ENCODE peak calls at places on chromosomes 5 and 9, in nine cellular contexts. H is endothelial cell, S is GM10248, J is A549, B is B cell, K is Calu3, Q is choroid plexus epithelial cell, O is NB4, R is MCF 10A. D is an unnamed sample.

GRCh38 chr9:14159440-14160222 is 154.3 kb downstream of the NFIB start:
- DNase-seq in S (no peak), Q (peak), H (no peak), R (no peak), J (no peak), K (no peak), O (no peak), B (no peak), D (no peak)

GRCh38 chr9:36207546-36208012 is 16.9 kb downstream of the CLTA start:
- DNase-seq in O (peak), Q (peak), H (no peak), K (no peak), J (no peak), S (no peak), R (no peak), B (no peak), D (no peak)

GRCh38 chr5:132829742-132830435 is 558 bp downstream of the SHROOM1 start:
- DNase-seq in J (peak), Q (peak), H (peak), K (peak), S (peak), R (peak), O (peak), B (peak), D (peak)

GRCh38 chr5:146009020-146009419 is 72.6 kb downstream of the SH3RF2 start:
- DNase-seq in H (no peak), B (no peak), R (no peak), Q (no peak), O (no peak), J (no peak), K (no peak), S (no peak), D (no peak)

GRCh38 chr5:73339165-73339564 is 109.4 kb downstream of the FOXD1 start:
- DNase-seq in O (no peak), B (no peak), Q (no peak), J (no peak), K (no peak), S (no peak), H (no peak), R (no peak), D (no peak)

GRCh38 chr5:175181331-175181730 is 262.7 kb downstream of the DRD1 start:
- DNase-seq in S (no peak), K (no peak), B (no peak), O (no peak), J (no peak), H (no peak), R (no peak), Q (no peak), D (no peak)

GRCh38 chr9:93684806-93685553 is 108.6 kb downstream of the PHF2 start:
- DNase-seq in O (peak), H (no peak), S (peak), Q (peak), J (no peak), R (no peak), K (no peak), B (no peak), D (no peak)

GRCh38 chr9:96148634-96149138 is 153.3 kb downstream of the HSD17B3 start:
- DNase-seq in Q (no peak), S (no peak), K (no peak), J (no peak), R (no peak), H (no peak), O (no peak), B (no peak), D (no peak)

GRCh38 chr5:74875994-74876791 is 10.0 kb upstream of the FAM169A start:
- DNase-seq in Q (no peak), S (no peak), R (no peak), H (no peak), J (no peak), K (no peak), O (no peak), B (no peak), D (no peak)

GRCh38 chr9:132994410-132995120 is 16.1 kb downstream of the GFI1B start:
- DNase-seq in H (no peak), R (peak), S (peak), B (no peak), K (peak), J (no peak), Q (peak), O (peak), D (no peak)

GRCh38 chr5:122192883-122193496 is 63.6 kb downstream of the ZNF474 start:
- DNase-seq in R (peak), H (peak), S (peak), Q (peak), K (peak), O (peak), J (peak), B (no peak), D (peak)

GRCh38 chr5:134477462-134478245 is 47.8 kb upstream of the JADE2 start:
- DNase-seq in R (peak), Q (peak), S (no peak), J (no peak), O (no peak), B (no peak), K (peak), H (no peak), D (no peak)

GRCh38 chr5:133132717-133133116 is 80.9 kb downstream of the HSPA4 start:
- DNase-seq in Q (no peak), O (no peak), J (no peak), H (no peak), S (no peak), B (no peak), R (no peak), K (no peak), D (no peak)

GRCh38 chr9:2138646-2139045 is 123.5 kb downstream of the SMARCA2 start:
- DNase-seq in R (no peak), S (no peak), K (no peak), Q (no peak), H (no peak), O (no peak), B (no peak), J (no peak), D (no peak)

GRCh38 chr5:130316971-130317421 is 412.7 kb downstream of the CHSY3 start:
- DNase-seq in K (no peak), S (no peak), O (no peak), B (no peak), Q (no peak), J (no peak), R (no peak), H (no peak), D (no peak)

GRCh38 chr5:42677156-42677842 is 79.3 kb upstream of the CCDC152 start:
- DNase-seq in H (no peak), S (no peak), B (no peak), Q (no peak), J (no peak), K (no peak), R (peak), O (no peak), D (no peak)

GRCh38 chr5:23704176-23704855 is 196.9 kb downstream of the PRDM9 start:
- DNase-seq in J (no peak), Q (no peak), S (no peak), O (no peak), H (no peak), R (peak), K (no peak), B (no peak), D (no peak)

GRCh38 chr5:95723632-95724369 is 7.3 kb upstream of the RHOBTB3 start:
- DNase-seq in R (no peak), K (no peak), S (no peak), Q (peak), O (peak), H (peak), J (no peak), B (no peak), D (no peak)

DNA sequence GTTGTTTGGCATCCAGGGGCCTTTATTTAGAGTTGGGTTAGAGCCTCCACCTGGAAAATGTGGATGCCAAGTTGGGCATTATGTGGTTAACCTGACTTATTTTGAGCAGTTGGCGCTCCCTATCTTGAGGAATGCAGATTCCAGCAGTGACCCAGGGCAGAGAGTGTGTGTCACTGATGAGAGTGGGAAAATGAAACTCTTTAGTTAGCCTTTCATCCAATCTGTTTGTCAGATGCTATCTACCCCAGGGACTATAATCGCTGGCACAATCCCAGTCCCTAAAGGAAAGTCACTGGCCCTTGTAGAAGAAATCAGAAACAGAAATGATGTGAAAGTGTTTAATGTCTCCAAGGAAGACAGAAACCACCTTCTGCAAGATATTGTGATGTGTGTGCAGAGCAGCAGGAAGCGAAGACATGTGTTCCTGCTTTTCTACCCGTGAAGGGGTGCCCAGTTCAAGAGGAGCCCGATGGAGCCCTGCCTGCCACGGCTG is 10.2 kb upstream of the STING1 start:
- DNase-seq in K (peak), B (no peak), R (peak), O (no peak), Q (peak), J (no peak), S (no peak), H (no peak), D (no peak)
- TF ChIP-seq CTCF in K (no peak), B (no peak), R (no peak), O (no peak), Q (no peak), J (no peak), S (no peak), H (no peak), D (no peak)

GRCh38 chr5:128536229-128536860 is 1.7 kb downstream of the FBN2 start:
- DNase-seq in H (peak), K (no peak), Q (peak), J (no peak), B (no peak), R (peak), S (no peak), O (no peak), D (peak)
- TF ChIP-seq CTCF in H (no peak), K (no peak), Q (peak), J (no peak), B (no peak), R (no peak), S (no peak), O (no peak), D (no peak)

GRCh38 chr9:86580688-86581087 is 226.5 kb upstream of the TUT7 start:
- DNase-seq in J (no peak), R (no peak), Q (peak), O (no peak), B (no peak), S (no peak), H (no peak), K (no peak), D (no peak)
- TF ChIP-seq CTCF in J (no peak), R (no peak), Q (no peak), O (no peak), B (no peak), S (no peak), H (no peak), K (no peak), D (no peak)

GRCh38 chr5:123875444-123876264 is 363.7 kb downstream of the CSNK1G3 start:
- DNase-seq in Q (no peak), B (no peak), J (no peak), K (peak), S (no peak), H (peak), R (no peak), O (no peak), D (peak)
- TF ChIP-seq CTCF in Q (no peak), B (no peak), J (no peak), K (no peak), S (no peak), H (no peak), R (no peak), O (no peak), D (no peak)

DNA sequence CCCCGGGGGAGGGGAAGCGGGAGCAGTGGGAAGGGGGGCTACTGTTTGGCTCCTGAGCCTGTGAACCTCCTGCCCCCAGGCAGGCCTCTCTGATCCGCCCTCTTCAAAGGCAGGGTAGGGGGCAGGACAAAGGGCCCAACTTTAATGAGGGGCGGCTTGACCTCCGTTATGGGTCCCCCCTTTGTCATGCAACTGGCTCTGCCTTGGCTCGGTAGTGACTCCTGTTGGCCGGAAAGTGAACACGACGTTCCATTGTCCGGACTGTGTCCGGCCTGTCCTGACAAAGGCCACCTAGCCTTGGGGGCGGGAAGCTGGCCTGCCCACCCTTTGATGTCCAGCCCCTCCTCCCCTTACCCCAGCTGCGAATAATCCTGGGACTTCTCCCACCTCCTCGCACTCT is 1.3 kb downstream of the CDX1 start:
- DNase-seq in S (no peak), O (no peak), H (no peak), K (no peak), J (no peak), Q (no peak), B (no peak), R (no peak), D (no peak)
- TF ChIP-seq CTCF in S (no peak), O (no peak), H (no peak), K (no peak), J (no peak), Q (peak), B (no peak), R (peak), D (no peak)

GRCh38 chr5:9316733-9317132 is 229.1 kb downstream of the SEMA5A start:
- DNase-seq in Q (no peak), R (no peak), S (no peak), K (peak), B (no peak), J (no peak), H (no peak), O (no peak), D (no peak)

GRCh38 chr5:9318031-9318430 is 227.8 kb downstream of the SEMA5A start:
- DNase-seq in B (no peak), J (no peak), Q (no peak), S (no peak), O (no peak), H (no peak), R (no peak), K (no peak), D (no peak)

GRCh38 chr5:9316041-9316440 is 229.8 kb downstream of the SEMA5A start:
- DNase-seq in K (no peak), H (no peak), S (no peak), O (no peak), B (no peak), R (no peak), Q (no peak), J (no peak), D (no peak)

DNA sequence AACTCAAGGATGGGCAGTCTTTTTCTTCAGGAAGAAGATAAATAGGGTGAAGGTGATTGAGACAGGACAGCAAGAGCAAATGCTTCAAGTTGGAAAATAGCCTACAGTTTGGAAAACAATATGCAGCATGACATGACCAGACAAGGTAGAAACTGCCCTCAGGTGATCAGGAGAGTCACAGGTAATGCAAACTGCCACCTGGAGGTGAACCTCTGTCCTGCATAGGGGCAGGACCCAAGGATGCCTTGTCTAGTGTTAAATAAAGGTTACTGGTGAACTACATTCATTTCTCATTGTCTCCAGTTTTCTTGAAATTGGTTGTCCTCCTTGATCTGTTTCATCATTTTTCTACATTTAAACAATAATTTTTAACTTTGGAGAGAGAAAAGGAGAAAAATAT is 232.1 kb downstream of the SEMA5A start:
- DNase-seq in R (peak), J (no peak), O (no peak), Q (no peak), H (no peak), S (no peak), B (no peak), K (no peak), D (no peak)
- TF ChIP-seq CTCF in R (no peak), J (no peak), O (no peak), Q (no peak), H (no peak), S (no peak), B (no peak), K (no peak), D (no peak)